ENCODE peak calls at places on chromosomes 13 and 19, in four cellular contexts. K, G, H and D are unnamed samples.

GRCh38 chr13:69040898-69041297 is 1066.7 kb upstream of the ATXN8OS start:
- DNase-seq in G (no peak), K (no peak), H (no peak), D (no peak)

GRCh38 chr13:90217275-90217674 is 1130.2 kb upstream of the MIR17HG start:
- DNase-seq in H (no peak), G (no peak), K (no peak), D (no peak)

GRCh38 chr19:45972081-45972943 is 1.4 kb downstream of the NOVA2 start:
- DNase-seq in H (no peak), K (peak), G (no peak), D (peak)

GRCh38 chr13:29918845-29919244 is 68.4 kb upstream of the UBL3 start:
- DNase-seq in G (no peak), K (no peak), H (no peak), D (no peak)

GRCh38 chr13:102877285-102877684 is 31.5 kb downstream of the ERCC5 start:
- DNase-seq in K (no peak), G (no peak), H (no peak), D (no peak)

GRCh38 chr19:7947939-7948338 is 4.5 kb upstream of the TIMM44 start:
- DNase-seq in H (no peak), G (no peak), K (no peak), D (no peak)

GRCh38 chr13:113273856-113274590 is 23.0 kb upstream of the LAMP1 start:
- DNase-seq in G (no peak), K (no peak), H (no peak), D (peak)

GRCh38 chr19:48696353-48697010 is 711 bp downstream of the FUT2 start:
- DNase-seq in K (no peak), G (no peak), H (no peak), D (peak)

GRCh38 chr19:17026041-17026658 is 460 bp downstream of the CPAMD8 start:
- DNase-seq in G (no peak), K (no peak), H (no peak), D (peak)

GRCh38 chr19:1089126-1089771 is 5.9 kb downstream of the POLR2E start:
- DNase-seq in K (no peak), H (no peak), G (no peak), D (no peak)

GRCh38 chr19:18610556-18611326 is 1.9 kb upstream of the TMEM59L start:
- DNase-seq in H (no peak), G (no peak), K (peak), D (peak)

GRCh38 chr19:30450945-30451344 is 78.8 kb downstream of the ZNF536 start:
- DNase-seq in H (no peak), K (no peak), G (no peak), D (no peak)

GRCh38 chr19:7699422-7700127 is 2.4 kb downstream of the FCER2 start:
- DNase-seq in K (peak), H (no peak), G (peak), D (peak)

GRCh38 chr13:104571161-104571889 is 1505.1 kb upstream of the SLC10A2 start:
- DNase-seq in G (no peak), H (peak), K (no peak), D (peak)

GRCh38 chr13:65985632-65986031 is 1244.5 kb downstream of the PCDH9 start:
- DNase-seq in H (no peak), K (no peak), G (no peak), D (no peak)

GRCh38 chr13:44732503-44733098 is 156.5 kb upstream of the TSC22D1 start:
- DNase-seq in H (no peak), G (no peak), K (no peak), D (no peak)

GRCh38 chr13:29808264-29808663 is 42.2 kb downstream of the UBL3 start:
- DNase-seq in H (no peak), K (no peak), G (no peak), D (no peak)

GRCh38 chr13:39862891-39863290 is 207.4 kb downstream of the COG6 start:
- DNase-seq in H (no peak), K (no peak), G (no peak), D (no peak)

GRCh38 chr13:96925869-96926628 is 68.2 kb downstream of the OXGR1 start:
- DNase-seq in H (no peak), G (no peak), K (no peak), D (no peak)

GRCh38 chr19:17311455-17312248 is 2.3 kb downstream of the DDA1 start:
- DNase-seq in K (no peak), G (no peak), H (no peak), D (peak)

GRCh38 chr13:75693227-75693626 is 57.1 kb downstream of the LMO7 start:
- DNase-seq in H (no peak), K (no peak), G (no peak), D (no peak)

GRCh38 chr13:110425444-110425780 is 118.3 kb downstream of the COL4A2 start:
- DNase-seq in K (no peak), H (no peak), G (no peak), D (no peak)

GRCh38 chr19:10835089-10835753 is 791 bp downstream of the TMED1 start:
- DNase-seq in G (no peak), H (no peak), K (no peak), D (peak)

GRCh38 chr19:765179-765738 is 14.3 kb downstream of the MISP start:
- DNase-seq in H (no peak), K (no peak), G (no peak), D (peak)

GRCh38 chr19:4327252-4327876 is 11.3 kb downstream of the STAP2 start:
- DNase-seq in G (peak), H (peak), K (peak), D (peak)

GRCh38 chr19:374886-375235 is 30.3 kb upstream of the MIER2 start:
- DNase-seq in K (peak), G (no peak), H (no peak), D (peak)

GRCh38 chr19:41808663-41809566 is 12.5 kb downstream of the CEACAM3 start:
- DNase-seq in G (no peak), H (no peak), K (no peak), D (no peak)

GRCh38 chr19:17292301-17293074 is 10.7 kb downstream of the ABHD8 start:
- DNase-seq in H (peak), G (peak), K (peak), D (peak)

GRCh38 chr19:32687681-32688080 is 3.9 kb upstream of the NUDT19 start:
- DNase-seq in K (peak), G (no peak), H (no peak), D (no peak)

GRCh38 chr13:40668335-40668734 is 1.9 kb upstream of the FOXO1 start:
- DNase-seq in H (no peak), K (peak), G (peak), D (peak)

GRCh38 chr19:3573162-3573857 is 566 bp downstream of the HMG20B start:
- DNase-seq in H (no peak), K (no peak), G (peak), D (peak)

GRCh38 chr13:39132286-39132685 is 94.0 kb downstream of the NHLRC3 start:
- DNase-seq in K (no peak), G (no peak), H (no peak), D (peak)

GRCh38 chr13:31204592-31204991 is 4.8 kb downstream of the B3GLCT start:
- DNase-seq in G (no peak), K (peak), H (no peak), D (peak)
- H3K4me3 ChIP-seq in G (no peak), K (no peak), H (no peak), D (no peak)

GRCh38 chr19:5961969-5962945 is 15.7 kb downstream of the RANBP3 start:
- DNase-seq in K (no peak), G (peak), H (no peak), D (peak)

GRCh38 chr19:5958851-5959122 is 19.2 kb downstream of the RANBP3 start:
- DNase-seq in G (no peak), H (no peak), K (no peak), D (peak)

GRCh38 chr19:5958074-5958850 is 19.7 kb downstream of the RANBP3 start:
- DNase-seq in G (no peak), H (no peak), K (no peak), D (peak)

GRCh38 chr19:5959260-5960004 is 18.5 kb downstream of the RANBP3 start:
- DNase-seq in G (no peak), H (no peak), K (no peak), D (peak)

GRCh38 chr19:5960005-5961001 is 17.6 kb downstream of the RANBP3 start:
- DNase-seq in H (no peak), K (no peak), G (no peak), D (peak)
- H3K27ac ChIP-seq in H (no peak), K (no peak), G (no peak), D (no peak)

DNA sequence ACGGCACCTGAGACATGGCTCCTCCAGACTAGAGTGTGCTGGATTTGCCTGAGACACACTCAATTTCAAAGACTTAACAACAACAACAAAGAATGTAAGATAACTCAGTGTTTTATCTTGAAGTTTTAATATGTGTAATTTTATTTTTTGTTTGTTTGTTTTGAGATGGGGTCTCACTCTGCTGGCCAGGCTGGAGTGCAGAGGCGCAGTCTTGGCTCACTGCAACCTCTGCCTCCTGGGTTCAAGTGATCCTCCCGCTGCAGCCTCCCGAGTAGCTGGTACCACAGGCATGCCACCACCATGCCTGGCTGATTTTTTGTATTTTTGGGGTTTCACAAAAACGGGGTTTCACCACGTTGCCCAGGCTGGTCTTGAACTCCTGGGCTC is 131.4 kb upstream of the RNF113B start:
- DNase-seq in K (no peak), G (no peak), H (no peak), D (no peak)
- H2AFZ ChIP-seq in K (no peak), G (no peak), H (no peak), D (no peak)

GRCh38 chr13:27919299-27919933 is 384 bp upstream of the PDX1 start:
- DNase-seq in G (no peak), H (no peak), K (peak), D (peak)
- H3K4me3 ChIP-seq in G (no peak), H (no peak), K (no peak), D (no peak)

GRCh38 chr13:51192348-51192747 is 29.9 kb upstream of the FAM124A start:
- DNase-seq in H (no peak), K (no peak), G (no peak), D (no peak)
- H3K27ac ChIP-seq in H (no peak), K (no peak), G (no peak), D (no peak)

GRCh38 chr19:40646564-40647254 is 43.7 kb downstream of the NUMBL start:
- DNase-seq in G (no peak), K (peak), H (no peak), D (peak)
- H2AFZ ChIP-seq in G (no peak), K (peak), H (peak), D (peak)

GRCh38 chr19:6241680-6242079 is 38.1 kb downstream of the MLLT1 start:
- DNase-seq in G (no peak), H (no peak), K (no peak), D (peak)

GRCh38 chr19:6239871-6240676 is 39.7 kb downstream of the MLLT1 start:
- DNase-seq in H (no peak), K (peak), G (no peak), D (peak)

GRCh38 chr19:6239401-6239844 is 40.4 kb downstream of the MLLT1 start:
- DNase-seq in K (peak), G (no peak), H (no peak), D (peak)

GRCh38 chr19:6241056-6241455 is 38.7 kb downstream of the MLLT1 start:
- DNase-seq in G (no peak), H (no peak), K (no peak), D (no peak)

GRCh38 chr19:6242677-6243076 is 37.1 kb downstream of the MLLT1 start:
- DNase-seq in K (no peak), G (no peak), H (no peak), D (no peak)
- H3K4me3 ChIP-seq in K (no peak), G (no peak), H (no peak), D (no peak)

DNA sequence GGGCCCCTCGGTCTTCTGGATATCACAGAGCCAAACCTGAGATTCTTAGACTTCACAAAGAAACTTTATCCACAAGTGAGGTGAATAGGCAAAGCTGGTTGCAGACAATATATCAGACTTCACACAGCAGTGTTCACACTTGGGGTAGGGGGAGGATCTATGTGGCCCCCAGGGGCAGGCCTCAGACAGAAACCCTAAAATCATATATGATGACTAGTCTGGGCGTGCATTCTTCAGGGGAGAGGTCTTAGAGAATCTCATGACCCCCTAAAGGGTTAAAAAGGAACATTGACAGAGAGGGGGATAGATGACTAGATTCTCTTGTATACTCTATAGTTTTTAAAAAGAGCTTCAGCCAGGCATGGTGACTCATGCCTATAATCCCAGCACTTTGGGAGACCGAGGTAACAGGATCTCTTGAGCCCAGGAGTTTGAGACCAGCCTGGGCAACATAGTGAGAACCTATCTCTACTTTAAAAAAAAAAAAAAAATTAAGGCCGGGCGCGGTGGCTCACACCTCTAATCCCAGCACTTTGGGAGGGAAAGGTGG is 2.8 kb downstream of the TYROBP start:
- DNase-seq in G (no peak), H (no peak), K (no peak), D (peak)
- H3K27ac ChIP-seq in G (peak), H (no peak), K (peak), D (no peak)

DNA sequence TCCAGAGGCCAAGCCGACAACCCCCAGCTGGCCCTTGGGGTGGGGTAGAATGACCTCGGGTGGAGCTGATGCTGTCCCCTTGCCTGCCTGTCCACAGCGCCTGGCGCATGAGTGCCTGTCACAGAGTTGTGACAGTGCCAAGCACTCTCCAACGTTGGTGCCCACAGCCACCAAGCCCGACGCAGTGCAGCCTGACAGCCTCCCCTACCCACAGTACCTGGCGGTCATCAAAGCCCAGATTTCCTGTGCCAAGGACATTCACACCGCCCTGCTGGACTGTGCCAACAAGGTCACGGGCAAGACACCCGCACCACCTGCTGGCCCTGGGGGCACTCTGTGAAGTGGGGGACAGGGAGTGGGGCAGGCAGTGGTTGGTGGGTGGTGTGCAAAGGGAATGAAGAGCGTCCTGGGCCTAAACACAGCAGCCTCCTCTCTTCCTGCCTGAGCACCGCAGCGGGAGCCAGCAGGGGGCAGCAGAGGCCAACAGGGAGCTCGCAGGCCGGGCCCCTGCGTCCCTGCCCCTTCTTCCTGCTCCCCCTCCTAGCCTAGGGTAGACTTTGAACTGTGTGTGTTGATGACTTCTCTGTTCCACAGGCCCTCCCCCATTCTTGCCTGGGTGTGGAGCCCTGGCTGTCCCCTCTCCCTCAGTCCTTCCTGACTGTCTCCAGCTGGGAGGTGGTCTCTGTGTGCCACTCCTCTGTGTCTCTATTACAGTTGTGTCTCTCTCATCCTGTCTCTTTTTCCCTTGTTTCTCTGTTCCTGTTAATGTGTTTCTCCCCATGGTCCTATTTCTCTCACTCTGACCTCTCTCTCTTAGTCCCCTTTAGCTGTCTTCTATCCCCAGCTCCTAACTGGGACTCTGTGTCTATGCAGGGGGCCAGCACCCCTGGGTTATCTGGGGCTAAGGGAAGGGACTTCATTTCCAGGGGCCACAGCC is 6.5 kb downstream of the MED29 start:
- DNase-seq in K (peak), H (no peak), G (peak), D (peak)
- H2AFZ ChIP-seq in K (peak), H (no peak), G (no peak), D (peak)